ENCODE peak calls at places on chromosome 4, in seven cellular contexts. K is AG09319, F is fibroblast of mammary gland, G is endothelial cell of umbilical vein, Q is neural progenitor cell, E is osteocyte, P is body of pancreas. A is an unnamed sample.

GRCh38 chr4:103076777-103077347 is 301 bp upstream of the SLC9B2 start:
- DNase-seq in E (no peak), F (peak), K (no peak), G (no peak), P (no peak), Q (peak), A (no peak)

GRCh38 chr4:48346594-48346993 is 5.3 kb downstream of the SLAIN2 start:
- DNase-seq in G (no peak), K (no peak), P (no peak), F (no peak), E (no peak), Q (no peak), A (no peak)

GRCh38 chr4:138870739-138871633 is 144.6 kb upstream of the NOCT start:
- DNase-seq in E (no peak), Q (peak), K (peak), G (peak), F (peak), P (peak), A (peak)

GRCh38 chr4:151462554-151462953 is 53.6 kb downstream of the FHIP1A start:
- DNase-seq in G (no peak), K (no peak), Q (no peak), E (no peak), P (no peak), F (no peak), A (no peak)

GRCh38 chr4:165293061-165293460 is 34.4 kb upstream of the MSMO1 start:
- DNase-seq in F (peak), E (no peak), P (no peak), Q (no peak), G (no peak), K (no peak), A (no peak)

GRCh38 chr4:52641853-52642563 is 17.1 kb downstream of the USP46 start:
- DNase-seq in P (no peak), K (no peak), F (peak), Q (no peak), E (no peak), G (peak), A (no peak)

GRCh38 chr4:93760284-93760683 is 68.3 kb upstream of the ATOH1 start:
- DNase-seq in F (no peak), G (no peak), K (no peak), E (no peak), P (no peak), Q (no peak), A (no peak)

GRCh38 chr4:154577324-154577723 is 13.2 kb downstream of the FGA start:
- DNase-seq in E (no peak), Q (no peak), F (no peak), K (no peak), G (no peak), P (no peak), A (no peak)

GRCh38 chr4:110183643-110184042 is 14.8 kb downstream of the ELOVL6 start:
- DNase-seq in P (no peak), Q (peak), G (no peak), K (no peak), E (no peak), F (no peak), A (no peak)

GRCh38 chr4:17098946-17099345 is 200.5 kb upstream of the LDB2 start:
- DNase-seq in F (no peak), E (no peak), G (no peak), K (no peak), Q (no peak), P (no peak), A (no peak)

GRCh38 chr4:124980276-124980752 is 267.8 kb upstream of the ANKRD50 start:
- DNase-seq in P (no peak), E (no peak), K (no peak), Q (no peak), G (no peak), F (peak), A (no peak)

GRCh38 chr4:56212774-56213173 is 174.5 kb downstream of the AASDH start:
- DNase-seq in G (no peak), P (no peak), K (no peak), F (no peak), E (no peak), Q (no peak), A (no peak)

GRCh38 chr4:126065016-126065415 is 750.3 kb downstream of the FAT4 start:
- DNase-seq in F (no peak), Q (peak), E (no peak), G (no peak), P (no peak), K (no peak), A (no peak)

GRCh38 chr4:108821056-108821925 is 58.4 kb upstream of the ETNPPL start:
- DNase-seq in E (no peak), G (no peak), Q (no peak), F (peak), P (no peak), K (no peak), A (no peak)

GRCh38 chr4:77650787-77651186 is 45.2 kb downstream of the CXCL13 start:
- DNase-seq in E (no peak), F (no peak), Q (no peak), K (no peak), G (no peak), P (no peak), A (no peak)

GRCh38 chr4:121791481-121791880 is 9.6 kb upstream of the EXOSC9 start:
- DNase-seq in E (no peak), P (no peak), K (no peak), G (no peak), Q (no peak), F (peak), A (no peak)

GRCh38 chr4:3793545-3793944 is 27.4 kb downstream of the ADRA2C start:
- DNase-seq in E (no peak), K (no peak), P (no peak), G (no peak), Q (no peak), F (no peak), A (no peak)

GRCh38 chr4:138449938-138450337 is 207.8 kb upstream of the SLC7A11 start:
- DNase-seq in E (no peak), F (no peak), G (peak), P (no peak), Q (no peak), K (no peak), A (no peak)

GRCh38 chr4:134216436-134216835 is 14.8 kb upstream of the PABPC4L start:
- DNase-seq in P (no peak), E (no peak), K (no peak), Q (no peak), G (no peak), F (no peak), A (no peak)

GRCh38 chr4:19523964-19524363 is 727.7 kb upstream of the SLIT2 start:
- DNase-seq in G (no peak), Q (no peak), E (no peak), F (no peak), P (no peak), K (no peak), A (no peak)

GRCh38 chr4:173747537-173748257 is 217.7 kb upstream of the HAND2 start:
- DNase-seq in G (no peak), P (no peak), K (no peak), E (no peak), F (no peak), Q (no peak), A (no peak)

GRCh38 chr4:15779336-15779735 is 1.2 kb downstream of the CD38 start:
- DNase-seq in K (no peak), E (no peak), G (peak), P (peak), Q (peak), F (peak), A (no peak)

GRCh38 chr4:94416981-94417380 is 34.8 kb upstream of the PDLIM5 start:
- DNase-seq in G (no peak), K (no peak), F (no peak), E (no peak), Q (no peak), P (no peak), A (no peak)

GRCh38 chr4:41061482-41062185 is 152.7 kb downstream of the APBB2 start:
- DNase-seq in G (peak), F (peak), P (no peak), K (no peak), Q (no peak), E (no peak), A (no peak)

GRCh38 chr4:154277164-154277563 is 214.4 kb downstream of the DCHS2 start:
- DNase-seq in F (no peak), Q (peak), K (no peak), G (no peak), P (no peak), E (no peak), A (no peak)

GRCh38 chr4:36027203-36027602 is 217.1 kb downstream of the ARAP2 start:
- DNase-seq in Q (peak), G (no peak), E (no peak), F (no peak), P (no peak), K (no peak), A (no peak)

GRCh38 chr4:21512351-21512750 is 436.2 kb downstream of the KCNIP4 start:
- DNase-seq in P (no peak), K (peak), Q (peak), E (no peak), G (peak), F (peak), A (no peak)

GRCh38 chr4:21507439-21507838 is 441.1 kb downstream of the KCNIP4 start:
- DNase-seq in K (no peak), E (no peak), Q (peak), F (peak), G (peak), P (no peak), A (no peak)
- TF ChIP-seq CTCF in K (no peak), E (peak), Q (peak), F (peak), G (peak), P (no peak), A (peak)

GRCh38 chr4:73417973-73418372 is 13.9 kb downstream of the ALB start:
- DNase-seq in P (no peak), K (no peak), F (peak), Q (peak), E (no peak), G (no peak), A (peak)
- TF ChIP-seq CTCF in P (no peak), K (no peak), F (no peak), Q (no peak), E (no peak), G (no peak), A (no peak)

GRCh38 chr4:13298655-13299054 is 185.5 kb downstream of the RAB28 start:
- DNase-seq in F (no peak), G (no peak), Q (no peak), P (no peak), K (no peak), E (no peak), A (no peak)
- TF ChIP-seq CTCF in F (no peak), G (no peak), Q (no peak), P (no peak), K (no peak), E (no peak), A (no peak)

GRCh38 chr4:38538517-38538916 is 125.5 kb upstream of the KLF3 start:
- DNase-seq in Q (no peak), K (no peak), F (no peak), P (no peak), G (no peak), E (no peak), A (no peak)

GRCh38 chr4:38534344-38534743 is 129.7 kb upstream of the KLF3 start:
- DNase-seq in P (no peak), E (no peak), K (no peak), Q (no peak), F (no peak), G (no peak), A (no peak)

GRCh38 chr4:38539501-38539900 is 124.5 kb upstream of the KLF3 start:
- DNase-seq in K (no peak), E (no peak), F (no peak), G (no peak), Q (no peak), P (no peak), A (no peak)
- TF ChIP-seq CTCF in K (no peak), E (no peak), F (no peak), G (no peak), Q (no peak), P (no peak), A (no peak)

GRCh38 chr4:23934915-23935314 is 45.1 kb upstream of the PPARGC1A start:
- DNase-seq in K (peak), G (no peak), P (peak), Q (no peak), F (peak), E (peak), A (no peak)

GRCh38 chr4:23932186-23932585 is 42.3 kb upstream of the PPARGC1A start:
- DNase-seq in P (no peak), F (no peak), E (no peak), G (no peak), Q (no peak), K (no peak), A (no peak)

GRCh38 chr4:23931489-23931830 is 41.6 kb upstream of the PPARGC1A start:
- DNase-seq in E (no peak), G (no peak), Q (no peak), F (no peak), P (no peak), K (no peak), A (no peak)

GRCh38 chr4:23932935-23933334 is 43.1 kb upstream of the PPARGC1A start:
- DNase-seq in K (no peak), Q (peak), F (peak), P (no peak), G (no peak), E (no peak), A (no peak)

GRCh38 chr4:23934223-23934622 is 44.4 kb upstream of the PPARGC1A start:
- DNase-seq in P (no peak), Q (peak), F (no peak), E (no peak), G (no peak), K (no peak), A (no peak)
- TF ChIP-seq CTCF in P (no peak), Q (peak), F (no peak), E (no peak), G (no peak), K (no peak), A (no peak)

DNA sequence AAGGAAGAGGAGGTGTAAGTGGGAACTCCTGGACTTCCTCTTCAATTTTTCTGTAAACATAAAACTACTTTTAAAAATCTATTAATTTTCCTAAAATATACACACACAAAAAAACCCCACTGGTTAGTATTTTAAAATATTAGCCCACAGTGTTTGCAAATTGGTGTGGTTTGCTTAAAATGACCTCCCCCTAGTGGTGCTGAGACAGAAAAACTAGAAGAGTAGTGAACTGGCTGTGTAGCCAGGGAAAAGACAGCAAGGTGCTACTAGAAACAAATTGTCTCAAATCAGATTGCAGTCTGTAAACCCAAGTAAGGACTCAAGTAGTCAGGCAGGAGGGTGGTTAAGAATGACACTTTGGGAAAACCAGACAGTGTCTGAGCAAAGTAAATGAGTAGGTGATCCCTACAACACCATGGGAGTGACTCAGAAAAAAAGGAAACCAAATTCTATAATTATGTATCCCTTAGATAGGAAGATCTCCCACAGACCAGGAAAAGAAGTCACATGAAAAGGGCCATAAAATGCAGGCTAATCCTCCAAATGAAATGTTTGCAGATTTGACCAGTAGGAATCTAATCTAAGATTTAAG is 26.0 kb downstream of the AMTN start:
- DNase-seq in F (peak), P (no peak), E (no peak), G (peak), Q (peak), K (no peak), A (no peak)
- TF ChIP-seq CTCF in F (peak), P (peak), E (peak), G (peak), Q (peak), K (peak), A (peak)

GRCh38 chr4:164012396-164013027 is 518.0 kb downstream of the TMA16 start:
- DNase-seq in K (no peak), E (no peak), P (no peak), F (peak), Q (peak), G (no peak), A (peak)
- TF ChIP-seq CTCF in K (no peak), E (peak), P (no peak), F (peak), Q (peak), G (no peak), A (peak)

GRCh38 chr4:111641813-111642579 is 503.3 kb upstream of the FAM241A start:
- DNase-seq in Q (peak), F (peak), G (peak), K (peak), E (no peak), P (peak), A (peak)
- TF ChIP-seq CTCF in Q (peak), F (peak), G (peak), K (peak), E (peak), P (peak), A (peak)

DNA sequence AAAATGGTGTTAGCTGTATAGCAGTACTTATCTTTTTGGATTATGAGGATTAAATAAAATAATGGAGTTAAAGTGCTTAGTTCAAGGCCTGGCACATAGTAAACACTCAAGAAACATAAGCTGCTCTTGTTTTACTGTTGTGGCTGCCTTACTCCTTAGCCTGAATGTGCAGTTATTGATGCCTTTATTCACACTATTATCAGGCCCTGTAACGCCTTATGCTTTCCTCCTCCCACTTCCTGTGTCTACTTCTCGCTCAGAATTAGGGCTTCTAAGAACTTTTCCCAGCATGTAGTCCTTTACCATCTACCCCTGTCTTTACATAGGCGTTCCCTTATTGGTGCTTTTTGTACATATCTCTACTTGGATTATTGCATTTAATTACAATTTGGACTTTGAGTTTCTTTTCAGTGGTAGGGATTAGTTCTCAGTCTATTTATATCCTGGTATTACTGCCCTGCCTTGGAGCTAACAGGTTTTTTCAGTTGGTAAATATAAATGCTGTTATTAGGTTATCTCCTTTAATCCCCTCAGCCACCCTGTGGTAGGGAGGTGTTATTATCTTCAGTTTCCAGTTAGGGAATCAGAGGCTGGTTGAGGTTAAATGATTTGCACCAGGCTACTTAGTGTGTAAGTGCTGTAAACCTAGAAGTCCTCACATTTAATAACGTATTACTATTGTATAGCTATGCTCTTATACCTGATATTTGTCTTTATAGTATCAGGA is 83.9 kb downstream of the RBPJ start:
- DNase-seq in Q (no peak), E (no peak), F (no peak), P (no peak), K (no peak), G (no peak), A (no peak)
- TF ChIP-seq CTCF in Q (peak), E (peak), F (peak), P (peak), K (no peak), G (no peak), A (no peak)

GRCh38 chr4:2535386-2536192 is 858 bp upstream of the FAM193A start:
- DNase-seq in K (no peak), E (peak), P (peak), Q (peak), F (peak), G (no peak), A (peak)
- TF ChIP-seq CTCF in K (no peak), E (peak), P (no peak), Q (peak), F (peak), G (no peak), A (peak)